ENCODE peak calls at places on chromosomes 7 and 10, in ten cellular contexts. One of them, this sample, is unnamed.

GRCh38 chr10:110326351-110327032 is 21.8 kb upstream of the SMNDC1 start:
- DNase-seq in B cell: no peak
- DNase-seq in epithelial cell of esophagus: peak
- DNase-seq in GM20000: peak
- DNase-seq in neural crest cell: no peak
- DNase-seq in fibroblast of the aortic adventitia: peak
- DNase-seq in testis: no peak
- DNase-seq in stomach: no peak
- DNase-seq in WERI-Rb-1: no peak
- DNase-seq in CD4-positive, alpha-beta T cell: no peak
- DNase-seq in this sample: no peak

GRCh38 chr10:124534231-124534798 is 72.7 kb downstream of the LHPP start:
- DNase-seq in WERI-Rb-1: no peak
- DNase-seq in testis: peak
- DNase-seq in neural crest cell: no peak
- DNase-seq in fibroblast of the aortic adventitia: peak
- DNase-seq in CD4-positive, alpha-beta T cell: no peak
- DNase-seq in B cell: peak
- DNase-seq in epithelial cell of esophagus: no peak
- DNase-seq in GM20000: peak
- DNase-seq in stomach: peak
- DNase-seq in this sample: no peak

GRCh38 chr10:856405-857157 is 74.9 kb downstream of the LARP4B start:
- DNase-seq in WERI-Rb-1: no peak
- DNase-seq in CD4-positive, alpha-beta T cell: no peak
- DNase-seq in B cell: no peak
- DNase-seq in fibroblast of the aortic adventitia: no peak
- DNase-seq in epithelial cell of esophagus: no peak
- DNase-seq in testis: no peak
- DNase-seq in stomach: no peak
- DNase-seq in GM20000: no peak
- DNase-seq in neural crest cell: no peak
- DNase-seq in this sample: no peak

GRCh38 chr10:5434017-5434753 is 21.8 kb downstream of the NET1 start:
- DNase-seq in CD4-positive, alpha-beta T cell: no peak
- DNase-seq in stomach: no peak
- DNase-seq in B cell: no peak
- DNase-seq in WERI-Rb-1: no peak
- DNase-seq in epithelial cell of esophagus: peak
- DNase-seq in fibroblast of the aortic adventitia: peak
- DNase-seq in neural crest cell: no peak
- DNase-seq in GM20000: no peak
- DNase-seq in testis: no peak
- DNase-seq in this sample: no peak

GRCh38 chr7:2862831-2863361 is 18.8 kb upstream of the GNA12 start:
- DNase-seq in B cell: no peak
- DNase-seq in fibroblast of the aortic adventitia: no peak
- DNase-seq in neural crest cell: no peak
- DNase-seq in CD4-positive, alpha-beta T cell: no peak
- DNase-seq in WERI-Rb-1: no peak
- DNase-seq in testis: no peak
- DNase-seq in stomach: no peak
- DNase-seq in GM20000: no peak
- DNase-seq in epithelial cell of esophagus: no peak
- DNase-seq in this sample: no peak

GRCh38 chr7:5248201-5248885 is 34.4 kb upstream of the SLC29A4 start:
- DNase-seq in testis: peak
- DNase-seq in CD4-positive, alpha-beta T cell: no peak
- DNase-seq in stomach: no peak
- DNase-seq in GM20000: no peak
- DNase-seq in epithelial cell of esophagus: no peak
- DNase-seq in neural crest cell: no peak
- DNase-seq in B cell: no peak
- DNase-seq in WERI-Rb-1: peak
- DNase-seq in fibroblast of the aortic adventitia: peak
- DNase-seq in this sample: no peak

GRCh38 chr10:1549591-1550290 is 187.6 kb downstream of the ADARB2 start:
- DNase-seq in GM20000: no peak
- DNase-seq in neural crest cell: no peak
- DNase-seq in stomach: no peak
- DNase-seq in B cell: no peak
- DNase-seq in fibroblast of the aortic adventitia: no peak
- DNase-seq in epithelial cell of esophagus: no peak
- DNase-seq in WERI-Rb-1: no peak
- DNase-seq in testis: no peak
- DNase-seq in CD4-positive, alpha-beta T cell: no peak
- DNase-seq in this sample: no peak

GRCh38 chr10:60203993-60204618 is 185.6 kb downstream of the ANK3 start:
- DNase-seq in testis: no peak
- DNase-seq in GM20000: no peak
- DNase-seq in B cell: no peak
- DNase-seq in fibroblast of the aortic adventitia: peak
- DNase-seq in WERI-Rb-1: peak
- DNase-seq in stomach: no peak
- DNase-seq in CD4-positive, alpha-beta T cell: no peak
- DNase-seq in epithelial cell of esophagus: peak
- DNase-seq in neural crest cell: peak
- DNase-seq in this sample: no peak

DNA sequence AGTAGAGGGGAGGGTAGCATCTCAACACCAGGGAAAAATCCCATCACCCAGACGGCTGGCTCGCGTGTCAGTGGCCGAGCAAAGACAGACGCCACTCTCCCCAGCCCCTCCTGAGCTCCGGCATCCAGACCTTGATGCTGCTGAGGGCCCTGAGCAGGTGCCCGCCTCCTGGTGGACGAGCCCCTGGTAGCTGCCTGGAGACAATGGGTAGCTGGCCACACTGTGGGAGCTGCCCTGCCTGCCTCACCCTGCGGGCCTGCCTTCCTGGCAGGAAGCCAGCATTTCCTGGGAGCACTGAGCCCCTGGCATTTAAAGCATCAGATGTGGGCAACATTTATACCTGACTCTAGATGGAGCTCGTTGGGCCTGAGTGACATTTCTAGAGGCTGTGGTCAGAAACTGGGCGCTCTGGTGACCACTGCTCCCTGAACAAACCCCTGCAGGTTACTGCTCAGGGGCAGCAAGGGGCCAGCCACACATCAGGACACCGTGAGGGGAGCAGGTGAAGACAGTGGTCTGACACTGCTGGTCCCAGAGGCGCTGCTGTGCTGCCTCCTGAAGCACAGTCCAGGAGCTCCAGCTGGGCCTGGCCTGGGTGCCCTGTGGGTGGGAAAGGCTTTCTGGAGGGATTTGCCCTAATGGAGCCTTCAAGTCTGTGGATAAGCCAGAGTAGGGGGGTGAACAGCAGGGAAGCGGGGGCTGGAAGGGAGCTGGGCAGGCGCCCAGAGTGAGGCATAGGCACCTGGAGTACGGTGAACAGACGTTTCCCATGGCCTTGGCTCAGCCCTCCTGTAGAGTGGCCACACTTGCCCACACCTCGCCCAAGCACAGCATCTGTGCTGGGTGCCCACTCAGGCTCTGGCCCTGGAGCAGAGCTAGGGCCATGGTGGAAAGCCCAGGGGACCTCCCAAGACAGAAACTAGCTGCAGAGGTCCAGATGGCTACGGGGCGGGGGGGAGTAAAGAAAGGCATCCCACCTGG is 138.7 kb downstream of the MAPK8 start:
- DNase-seq in B cell: no peak
- DNase-seq in WERI-Rb-1: peak
- DNase-seq in neural crest cell: no peak
- DNase-seq in GM20000: no peak
- DNase-seq in fibroblast of the aortic adventitia: no peak
- DNase-seq in CD4-positive, alpha-beta T cell: no peak
- DNase-seq in epithelial cell of esophagus: peak
- DNase-seq in stomach: peak
- DNase-seq in testis: no peak
- DNase-seq in this sample: no peak
- TF ChIP-seq CTCF in B cell: no peak
- TF ChIP-seq CTCF in WERI-Rb-1: peak
- TF ChIP-seq CTCF in neural crest cell: no peak
- TF ChIP-seq CTCF in GM20000: no peak
- TF ChIP-seq CTCF in fibroblast of the aortic adventitia: no peak
- TF ChIP-seq CTCF in CD4-positive, alpha-beta T cell: no peak
- TF ChIP-seq CTCF in epithelial cell of esophagus: no peak
- TF ChIP-seq CTCF in stomach: no peak
- TF ChIP-seq CTCF in testis: no peak
- TF ChIP-seq CTCF in this sample: no peak

DNA sequence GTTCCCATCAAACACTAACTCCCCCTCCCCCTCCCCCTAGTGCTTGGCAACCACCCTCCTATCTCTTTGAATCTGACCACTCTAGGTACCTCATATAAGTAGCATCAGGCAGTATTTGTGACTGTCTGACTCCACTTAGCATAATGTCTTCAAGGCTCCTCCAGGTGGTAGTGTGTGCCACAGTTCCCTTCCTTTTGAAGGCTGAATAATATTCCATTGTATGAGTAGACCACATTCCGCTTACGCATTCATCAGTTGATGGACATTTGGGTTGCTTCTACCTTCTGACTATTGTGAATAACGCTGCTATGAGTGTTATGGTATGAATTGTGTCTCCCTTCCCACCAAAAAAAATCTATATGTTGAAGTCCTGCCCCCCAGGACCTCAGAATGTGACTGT is 89.6 kb downstream of the PRKAG2 start:
- DNase-seq in GM20000: no peak
- DNase-seq in CD4-positive, alpha-beta T cell: no peak
- DNase-seq in fibroblast of the aortic adventitia: no peak
- DNase-seq in WERI-Rb-1: no peak
- DNase-seq in epithelial cell of esophagus: no peak
- DNase-seq in stomach: no peak
- DNase-seq in B cell: no peak
- DNase-seq in neural crest cell: no peak
- DNase-seq in testis: no peak
- DNase-seq in this sample: no peak
- TF ChIP-seq CTCF in GM20000: no peak
- TF ChIP-seq CTCF in CD4-positive, alpha-beta T cell: no peak
- TF ChIP-seq CTCF in fibroblast of the aortic adventitia: no peak
- TF ChIP-seq CTCF in WERI-Rb-1: no peak
- TF ChIP-seq CTCF in epithelial cell of esophagus: no peak
- TF ChIP-seq CTCF in stomach: no peak
- TF ChIP-seq CTCF in B cell: no peak
- TF ChIP-seq CTCF in neural crest cell: no peak
- TF ChIP-seq CTCF in testis: no peak
- TF ChIP-seq CTCF in this sample: no peak

GRCh38 chr10:118971187-118971586 is 58.3 kb upstream of the NANOS1 start:
- DNase-seq in testis: no peak
- DNase-seq in WERI-Rb-1: no peak
- DNase-seq in stomach: no peak
- DNase-seq in fibroblast of the aortic adventitia: no peak
- DNase-seq in CD4-positive, alpha-beta T cell: no peak
- DNase-seq in neural crest cell: no peak
- DNase-seq in epithelial cell of esophagus: no peak
- DNase-seq in B cell: no peak
- DNase-seq in GM20000: no peak
- DNase-seq in this sample: no peak

GRCh38 chr10:118973744-118974143 is 55.8 kb upstream of the NANOS1 start:
- DNase-seq in testis: no peak
- DNase-seq in CD4-positive, alpha-beta T cell: no peak
- DNase-seq in stomach: no peak
- DNase-seq in fibroblast of the aortic adventitia: no peak
- DNase-seq in neural crest cell: no peak
- DNase-seq in B cell: no peak
- DNase-seq in GM20000: no peak
- DNase-seq in WERI-Rb-1: no peak
- DNase-seq in epithelial cell of esophagus: no peak
- DNase-seq in this sample: no peak

GRCh38 chr10:118970770-118971169 is 58.7 kb upstream of the NANOS1 start:
- DNase-seq in epithelial cell of esophagus: no peak
- DNase-seq in fibroblast of the aortic adventitia: no peak
- DNase-seq in B cell: no peak
- DNase-seq in stomach: no peak
- DNase-seq in WERI-Rb-1: peak
- DNase-seq in GM20000: no peak
- DNase-seq in testis: no peak
- DNase-seq in CD4-positive, alpha-beta T cell: no peak
- DNase-seq in neural crest cell: no peak
- DNase-seq in this sample: no peak

GRCh38 chr10:118969014-118969413 is 60.5 kb upstream of the NANOS1 start:
- DNase-seq in epithelial cell of esophagus: no peak
- DNase-seq in testis: no peak
- DNase-seq in stomach: no peak
- DNase-seq in B cell: no peak
- DNase-seq in neural crest cell: no peak
- DNase-seq in GM20000: no peak
- DNase-seq in CD4-positive, alpha-beta T cell: no peak
- DNase-seq in WERI-Rb-1: no peak
- DNase-seq in fibroblast of the aortic adventitia: no peak
- DNase-seq in this sample: no peak

GRCh38 chr10:118971876-118972275 is 57.6 kb upstream of the NANOS1 start:
- DNase-seq in fibroblast of the aortic adventitia: no peak
- DNase-seq in CD4-positive, alpha-beta T cell: no peak
- DNase-seq in testis: no peak
- DNase-seq in GM20000: no peak
- DNase-seq in WERI-Rb-1: no peak
- DNase-seq in B cell: no peak
- DNase-seq in neural crest cell: no peak
- DNase-seq in epithelial cell of esophagus: no peak
- DNase-seq in stomach: no peak
- DNase-seq in this sample: no peak
- TF ChIP-seq CTCF in fibroblast of the aortic adventitia: no peak
- TF ChIP-seq CTCF in CD4-positive, alpha-beta T cell: no peak
- TF ChIP-seq CTCF in testis: no peak
- TF ChIP-seq CTCF in GM20000: no peak
- TF ChIP-seq CTCF in WERI-Rb-1: peak
- TF ChIP-seq CTCF in B cell: no peak
- TF ChIP-seq CTCF in neural crest cell: no peak
- TF ChIP-seq CTCF in epithelial cell of esophagus: no peak
- TF ChIP-seq CTCF in stomach: no peak
- TF ChIP-seq CTCF in this sample: no peak

GRCh38 chr10:113283189-113283588 is 269.7 kb upstream of the HABP2 start:
- DNase-seq in fibroblast of the aortic adventitia: no peak
- DNase-seq in epithelial cell of esophagus: no peak
- DNase-seq in neural crest cell: no peak
- DNase-seq in B cell: no peak
- DNase-seq in testis: no peak
- DNase-seq in stomach: no peak
- DNase-seq in WERI-Rb-1: no peak
- DNase-seq in CD4-positive, alpha-beta T cell: no peak
- DNase-seq in GM20000: no peak
- DNase-seq in this sample: no peak
- TF ChIP-seq CTCF in fibroblast of the aortic adventitia: no peak
- TF ChIP-seq CTCF in epithelial cell of esophagus: no peak
- TF ChIP-seq CTCF in neural crest cell: no peak
- TF ChIP-seq CTCF in B cell: no peak
- TF ChIP-seq CTCF in testis: no peak
- TF ChIP-seq CTCF in stomach: no peak
- TF ChIP-seq CTCF in WERI-Rb-1: peak
- TF ChIP-seq CTCF in CD4-positive, alpha-beta T cell: no peak
- TF ChIP-seq CTCF in GM20000: no peak
- TF ChIP-seq CTCF in this sample: peak

DNA sequence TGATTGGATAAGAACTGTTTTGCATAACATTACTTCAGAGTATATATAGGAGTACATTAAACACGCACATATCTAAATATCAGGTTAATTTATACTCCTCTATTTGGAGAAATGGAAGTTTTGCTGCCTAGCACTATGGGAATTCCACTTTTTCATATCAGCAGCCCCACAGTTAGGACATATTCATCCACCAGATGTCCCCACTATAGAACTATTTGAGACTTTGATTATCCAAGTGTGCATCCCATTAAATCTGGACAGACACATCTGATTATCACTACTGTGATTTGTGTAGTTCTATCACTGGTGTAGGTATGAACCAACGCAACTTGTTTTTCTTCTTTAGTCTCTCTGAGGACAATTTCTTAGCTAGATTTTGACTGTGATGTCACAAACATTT is 345.7 kb downstream of the THSD7A start:
- DNase-seq in stomach: no peak
- DNase-seq in fibroblast of the aortic adventitia: no peak
- DNase-seq in epithelial cell of esophagus: no peak
- DNase-seq in WERI-Rb-1: no peak
- DNase-seq in neural crest cell: no peak
- DNase-seq in CD4-positive, alpha-beta T cell: no peak
- DNase-seq in testis: no peak
- DNase-seq in B cell: no peak
- DNase-seq in GM20000: no peak
- DNase-seq in this sample: no peak
- TF ChIP-seq CTCF in stomach: no peak
- TF ChIP-seq CTCF in fibroblast of the aortic adventitia: no peak
- TF ChIP-seq CTCF in epithelial cell of esophagus: no peak
- TF ChIP-seq CTCF in WERI-Rb-1: no peak
- TF ChIP-seq CTCF in neural crest cell: no peak
- TF ChIP-seq CTCF in CD4-positive, alpha-beta T cell: no peak
- TF ChIP-seq CTCF in testis: no peak
- TF ChIP-seq CTCF in B cell: no peak
- TF ChIP-seq CTCF in GM20000: no peak
- TF ChIP-seq CTCF in this sample: no peak